ENCODE peak calls at places on chromosomes 4 and X, in four cellular contexts. R is mesendoderm, W is fibroblast of lung, T is neuronal stem cell. Q is an unnamed sample.

GRCh38 chr4:156242390-156242789 is 288.7 kb upstream of the CTSO start:
- DNase-seq in R (no peak), W (no peak), T (no peak), Q (no peak)

GRCh38 chrX:50988649-50989048 is 78.1 kb downstream of the BMP15 start:
- DNase-seq in R (peak), W (peak), T (no peak), Q (peak)

GRCh38 chrX:68185161-68185560 is 248.1 kb downstream of the OPHN1 start:
- DNase-seq in R (no peak), W (no peak), T (no peak), Q (no peak)

GRCh38 chrX:28229217-28229616 is 248.0 kb upstream of the DCAF8L1 start:
- DNase-seq in R (no peak), W (no peak), T (no peak), Q (no peak)

GRCh38 chr4:33104190-33104773 is 2384.1 kb downstream of the PCDH7 start:
- DNase-seq in R (no peak), W (no peak), T (no peak), Q (no peak)

GRCh38 chrX:97011540-97011939 is 127.8 kb downstream of the RPA4 start:
- DNase-seq in R (no peak), W (no peak), T (no peak), Q (no peak)

GRCh38 chr4:154743683-154744340 is at the start of gene LRAT:
- DNase-seq in R (peak), W (no peak), T (no peak), Q (peak)

GRCh38 chr4:168335621-168336020 is 17.1 kb upstream of the DDX60 start:
- DNase-seq in R (no peak), W (peak), T (no peak), Q (no peak)

GRCh38 chr4:95095352-95095974 is 337.7 kb downstream of the BMPR1B start:
- DNase-seq in R (peak), W (peak), T (no peak), Q (no peak)

GRCh38 chr4:65918872-65919271 is 248.6 kb upstream of the EPHA5 start:
- DNase-seq in R (no peak), W (no peak), T (no peak), Q (no peak)

GRCh38 chr4:98516042-98516440 is 142.4 kb downstream of the TSPAN5 start:
- DNase-seq in R (peak), W (peak), T (no peak), Q (no peak)

GRCh38 chrX:96906741-96907140 is 23.0 kb downstream of the RPA4 start:
- DNase-seq in R (no peak), W (peak), T (no peak), Q (no peak)

GRCh38 chrX:70444326-70445196 is at the start of gene DLG3:
- DNase-seq in R (peak), W (peak), T (no peak), Q (peak)

GRCh38 chr4:101156619-101157310 is 190.6 kb downstream of the PPP3CA start:
- DNase-seq in R (peak), W (no peak), T (no peak), Q (no peak)

GRCh38 chr4:115152081-115152480 is 38.7 kb upstream of the NDST4 start:
- DNase-seq in R (no peak), W (no peak), T (no peak), Q (no peak)

GRCh38 chrX:2862404-2862803 is 33.7 kb downstream of the GYG2 start:
- DNase-seq in R (no peak), W (no peak), T (no peak), Q (no peak)

GRCh38 chrX:30513284-30513683 is 64.3 kb downstream of the TASL start:
- DNase-seq in R (no peak), W (peak), T (no peak), Q (no peak)

GRCh38 chr4:7506119-7506518 is 71.4 kb upstream of the PSAPL1 start:
- DNase-seq in R (no peak), W (no peak), T (no peak), Q (no peak)

GRCh38 chrX:47193475-47194241 is at the start of gene UBA1:
- DNase-seq in R (peak), W (peak), T (peak), Q (peak)

GRCh38 chr4:3293410-3294391 is 880 bp downstream of the RGS12 start:
- DNase-seq in R (peak), W (no peak), T (no peak), Q (peak)

GRCh38 chr4:173420324-173420752 is 21.4 kb upstream of the SCRG1 start:
- DNase-seq in R (no peak), W (peak), T (no peak), Q (no peak)

GRCh38 chrX:9188117-9188516 is 154.2 kb upstream of the FAM9B start:
- DNase-seq in R (no peak), W (no peak), T (no peak), Q (no peak)

GRCh38 chr4:152946460-152946859 is 10.3 kb downstream of the FHDC1 start:
- DNase-seq in R (no peak), W (no peak), T (no peak), Q (no peak)

GRCh38 chrX:129534816-129535578 is 5.1 kb upstream of the OCRL start:
- DNase-seq in R (no peak), W (no peak), T (no peak), Q (no peak)

GRCh38 chr4:137664055-137664405 is 131.7 kb upstream of the PCDH18 start:
- DNase-seq in R (peak), W (peak), T (no peak), Q (no peak)

GRCh38 chr4:128385683-128386304 is 98.2 kb upstream of the PGRMC2 start:
- DNase-seq in R (peak), W (peak), T (no peak), Q (no peak)

GRCh38 chr4:17934286-17934685 is 87.3 kb downstream of the LCORL start:
- DNase-seq in R (no peak), W (peak), T (no peak), Q (no peak)

GRCh38 chr4:16119981-16120380 is 36.2 kb upstream of the PROM1 start:
- DNase-seq in R (no peak), W (no peak), T (no peak), Q (peak)

GRCh38 chr4:180993179-180993841 is 1249.9 kb upstream of the TENM3 start:
- DNase-seq in R (peak), W (no peak), T (no peak), Q (no peak)

GRCh38 chr4:140047017-140047640 is 106.9 kb downstream of the MAML3 start:
- DNase-seq in R (peak), W (no peak), T (no peak), Q (peak)

GRCh38 chrX:42714981-42715688 is 62.8 kb downstream of the PPP1R2C start:
- DNase-seq in R (peak), W (peak), T (peak), Q (peak)

GRCh38 chrX:50081282-50081955 is 119.4 kb downstream of the AKAP4 start:
- DNase-seq in R (peak), W (peak), T (no peak), Q (peak)

GRCh38 chr4:110850461-110851447 is 227.9 kb upstream of the PITX2 start:
- DNase-seq in R (no peak), W (no peak), T (peak), Q (no peak)

GRCh38 chrX:43813319-43813718 is 68.9 kb downstream of the MAOB start:
- DNase-seq in R (no peak), W (no peak), T (no peak), Q (no peak)

GRCh38 chrX:85244411-85245210 is 820 bp downstream of the ZNF711 start:
- DNase-seq in R (peak), W (peak), T (peak), Q (peak)

GRCh38 chr4:159071969-159072765 is 30.7 kb upstream of the RAPGEF2 start:
- DNase-seq in R (no peak), W (no peak), T (no peak), Q (no peak)

GRCh38 chr4:181549789-181550188 is 693.4 kb upstream of the TENM3 start:
- DNase-seq in R (no peak), W (no peak), T (no peak), Q (no peak)

GRCh38 chr4:114921790-114922581 is 191.4 kb downstream of the NDST4 start:
- DNase-seq in R (peak), W (no peak), T (no peak), Q (peak)

GRCh38 chr4:147136308-147136707 is 190.6 kb upstream of the TTC29 start:
- DNase-seq in R (no peak), W (peak), T (no peak), Q (no peak)

GRCh38 chr4:147134536-147135210 is 189.0 kb upstream of the TTC29 start:
- DNase-seq in R (no peak), W (peak), T (no peak), Q (no peak)

GRCh38 chr4:147138171-147138570 is 192.5 kb upstream of the TTC29 start:
- DNase-seq in R (peak), W (no peak), T (no peak), Q (no peak)

GRCh38 chr4:147137280-147137679 is 191.6 kb upstream of the TTC29 start:
- DNase-seq in R (no peak), W (no peak), T (no peak), Q (peak)

DNA sequence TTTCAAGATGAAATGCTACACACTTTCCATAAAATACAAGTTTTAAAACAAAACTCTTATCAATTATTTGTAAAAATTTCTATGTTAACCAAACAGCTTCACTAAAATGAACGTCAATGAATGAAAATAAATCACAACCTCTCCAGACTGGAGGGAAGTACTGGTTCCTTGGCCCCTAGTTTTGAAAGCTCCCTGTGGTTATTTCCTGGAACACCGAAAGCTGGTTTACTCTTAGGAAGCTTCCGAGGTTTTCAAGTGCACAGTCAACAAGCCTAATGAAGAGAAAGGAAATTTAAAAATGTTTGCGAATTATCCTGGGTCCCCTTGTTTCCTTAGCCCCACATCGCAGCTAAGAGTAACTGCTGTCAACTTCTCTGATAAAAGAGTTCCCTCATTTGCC is 191.1 kb upstream of the TTC29 start:
- DNase-seq in R (no peak), W (no peak), T (no peak), Q (no peak)
- H3K9ac ChIP-seq in R (no peak), W (no peak), T (no peak), Q (no peak)

GRCh38 chrX:140762061-140762460 is 52.5 kb downstream of the LINC00632 start:
- DNase-seq in R (peak), W (peak), T (peak), Q (peak)

GRCh38 chrX:140765043-140765784 is 55.7 kb downstream of the LINC00632 start:
- DNase-seq in R (peak), W (peak), T (no peak), Q (peak)

GRCh38 chrX:140767646-140768045 is 58.1 kb downstream of the LINC00632 start:
- DNase-seq in R (peak), W (no peak), T (no peak), Q (no peak)

GRCh38 chrX:140766024-140766611 is 56.6 kb downstream of the LINC00632 start:
- DNase-seq in R (peak), W (peak), T (peak), Q (peak)

GRCh38 chrX:140764401-140764919 is 54.9 kb downstream of the LINC00632 start:
- DNase-seq in R (peak), W (peak), T (no peak), Q (peak)
- H3K9ac ChIP-seq in R (peak), W (peak), T (peak), Q (peak)

GRCh38 chrX:154988719-154989118 is 33.8 kb downstream of the F8 start:
- DNase-seq in R (no peak), W (no peak), T (no peak), Q (no peak)
- H3K9ac ChIP-seq in R (no peak), W (no peak), T (no peak), Q (no peak)

GRCh38 chrX:13764765-13765164 is 30.2 kb downstream of the OFD1 start:
- DNase-seq in R (peak), W (peak), T (peak), Q (peak)
- H3K9ac ChIP-seq in R (no peak), W (no peak), T (no peak), Q (no peak)

GRCh38 chr4:149211961-149212360 is 603.7 kb downstream of the IQCM start:
- DNase-seq in R (no peak), W (no peak), T (no peak), Q (no peak)
- H3K9ac ChIP-seq in R (no peak), W (no peak), T (no peak), Q (no peak)

GRCh38 chr4:121765941-121766538 is 1.1 kb upstream of the SMIM43 start:
- DNase-seq in R (peak), W (no peak), T (no peak), Q (peak)

GRCh38 chr4:121765368-121765705 is 373 bp upstream of the SMIM43 start:
- DNase-seq in R (no peak), W (no peak), T (no peak), Q (no peak)

GRCh38 chr4:121760205-121760604 is 4.8 kb downstream of the SMIM43 start:
- DNase-seq in R (no peak), W (no peak), T (no peak), Q (no peak)

GRCh38 chr4:121764702-121765367 is at the start of gene SMIM43:
- DNase-seq in R (peak), W (no peak), T (peak), Q (peak)

GRCh38 chr4:121764303-121764701 is 662 bp downstream of the SMIM43 start:
- DNase-seq in R (peak), W (no peak), T (no peak), Q (no peak)
- H3K9ac ChIP-seq in R (peak), W (peak), T (peak), Q (peak)

GRCh38 chr4:117096462-117096861 is 11.1 kb upstream of the TRAM1L1 start:
- DNase-seq in R (no peak), W (no peak), T (no peak), Q (no peak)
- H3K9ac ChIP-seq in R (no peak), W (no peak), T (no peak), Q (no peak)